ENCODE peak calls at places on chromosomes 2 and 18, in ten cellular contexts. M is psoas muscle, X is neural crest cell, H is tibial artery, N is HFFc6, D is lung, P is astrocyte of the spinal cord, T is RWPE1, Q is pancreas, C is AG04450. S is an unnamed sample.

GRCh38 chr2:74206180-74206688 is 7.8 kb downstream of the MTHFD2 start:
- DNase-seq in P (peak; percentile 64), D (no peak), H (no peak), C (no peak), T (no peak), M (no peak), X (no peak), N (no peak), Q (no peak), S (no peak)

GRCh38 chr2:228103379-228103778 is 78.1 kb downstream of the SPHKAP start:
- DNase-seq in Q (no peak), C (no peak), D (no peak), H (no peak), N (no peak), X (no peak), M (no peak), T (no peak), P (no peak), S (no peak)

GRCh38 chr2:200184748-200185574 is 121.5 kb upstream of the SPATS2L start:
- DNase-seq in H (no peak), M (no peak), D (no peak), N (no peak), P (no peak), C (no peak), T (no peak), X (no peak), Q (no peak), S (no peak)

GRCh38 chr2:36452279-36452678 is 96.7 kb downstream of the CRIM1 start:
- DNase-seq in H (no peak), N (peak; percentile 64), Q (no peak), D (no peak), P (peak; percentile 75), M (no peak), X (no peak), T (no peak), C (no peak), S (no peak)

GRCh38 chr2:239381709-239382134 is 19.1 kb downstream of the HDAC4 start:
- DNase-seq in X (no peak), H (peak; percentile 28), D (no peak), M (no peak), T (no peak), C (no peak), Q (no peak), P (no peak), N (no peak), S (no peak)

GRCh38 chr2:9815844-9816279 is 27.4 kb upstream of the TAF1B start:
- DNase-seq in C (no peak), Q (no peak), H (no peak), T (no peak), D (no peak), P (no peak), X (no peak), M (no peak), N (no peak), S (no peak)

GRCh38 chr2:170155723-170156253 is 22.2 kb upstream of the MYO3B start:
- DNase-seq in N (no peak), M (no peak), C (no peak), P (no peak), H (no peak), X (no peak), Q (no peak), D (no peak), T (no peak), S (no peak)

GRCh38 chr2:165173215-165173614 is 30.6 kb downstream of the SCN3A start:
- DNase-seq in T (no peak), H (no peak), C (no peak), P (no peak), M (no peak), D (no peak), X (no peak), Q (no peak), N (no peak), S (no peak)

GRCh38 chr2:29309090-29310054 is 194.2 kb downstream of the CLIP4 start:
- DNase-seq in C (peak; percentile 34), T (peak; percentile 59), Q (peak; percentile 39), H (no peak), N (peak; percentile 66), D (peak; percentile 60), M (no peak), X (peak; percentile 65), P (peak; percentile 60), S (peak; percentile 44)

GRCh38 chr2:170521299-170521698 is 193.8 kb upstream of the SP5 start:
- DNase-seq in C (no peak), H (no peak), X (no peak), M (no peak), T (no peak), Q (no peak), P (no peak), N (no peak), D (no peak), S (no peak)

DNA sequence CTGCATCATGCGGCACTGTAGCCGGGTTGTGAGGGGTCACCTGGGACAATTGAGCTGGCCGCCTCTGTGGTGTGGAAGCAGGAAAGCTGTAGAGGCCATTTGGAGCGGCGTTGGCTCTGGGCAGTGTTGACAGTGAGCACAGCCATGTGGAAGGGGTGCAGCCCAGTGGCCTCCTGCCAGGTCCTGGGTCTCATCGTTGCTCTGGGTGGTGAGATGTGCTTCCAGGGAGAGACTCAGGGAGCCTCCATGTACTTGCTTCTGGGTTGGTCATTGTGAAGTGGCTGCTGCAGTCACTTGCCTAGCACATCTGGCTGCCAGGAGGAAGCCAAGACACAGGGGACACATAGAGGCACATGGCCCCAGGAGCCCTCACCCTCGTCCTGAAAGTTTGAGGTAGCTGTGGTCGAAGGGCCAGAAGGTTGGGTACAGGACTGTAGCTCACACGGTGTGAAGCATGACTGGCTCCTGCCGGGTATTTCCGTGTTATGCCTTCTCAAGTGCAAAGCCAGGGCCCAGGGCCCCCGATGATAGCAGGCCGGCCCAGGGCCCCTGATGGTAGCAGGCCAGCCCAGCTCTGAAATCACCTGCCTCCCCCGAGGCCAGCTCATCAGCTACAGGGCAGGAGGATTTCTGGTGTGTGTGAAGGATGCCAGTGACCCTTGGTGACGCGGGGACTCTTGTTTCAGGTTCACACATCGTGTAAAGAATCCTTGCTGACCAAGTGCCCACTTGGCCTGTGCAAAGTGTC is 82.6 kb downstream of the DGKD start:
- DNase-seq in C (no peak), N (no peak), M (no peak), T (no peak), D (no peak), P (no peak), H (peak; percentile 62), X (no peak), Q (no peak), S (no peak)
- TF ChIP-seq CTCF in C (no peak), N (no peak), M (no peak), T (no peak), D (no peak), P (no peak), H (no peak), X (no peak), Q (no peak), S (no peak)

GRCh38 chr2:172467382-172467781 is 40.0 kb downstream of the ITGA6 start:
- DNase-seq in D (no peak), M (no peak), C (no peak), N (no peak), X (no peak), H (no peak), Q (no peak), P (no peak), T (no peak), S (no peak)
- TF ChIP-seq CTCF in D (no peak), M (no peak), C (no peak), N (peak; percentile 9), X (peak; percentile 33), H (no peak), Q (no peak), P (peak; percentile 40), T (no peak), S (no peak)

GRCh38 chr2:142290931-142291330 is 160.1 kb upstream of the LRP1B start:
- DNase-seq in P (peak; percentile 56), C (no peak), M (no peak), Q (no peak), D (no peak), N (no peak), T (no peak), X (no peak), H (no peak), S (no peak)

GRCh38 chr2:142285480-142285879 is 154.7 kb upstream of the LRP1B start:
- DNase-seq in N (no peak), P (no peak), C (no peak), T (no peak), M (no peak), D (no peak), Q (no peak), H (no peak), X (no peak), S (no peak)

GRCh38 chr2:142291964-142292363 is 161.1 kb upstream of the LRP1B start:
- DNase-seq in D (no peak), X (no peak), Q (no peak), N (no peak), C (no peak), M (no peak), T (peak; percentile 45), H (no peak), P (no peak), S (no peak)

GRCh38 chr2:142280846-142281245 is 150.0 kb upstream of the LRP1B start:
- DNase-seq in N (no peak), D (no peak), M (no peak), X (no peak), H (no peak), P (no peak), C (no peak), Q (no peak), T (no peak), S (no peak)

GRCh38 chr2:142286618-142287017 is 155.8 kb upstream of the LRP1B start:
- DNase-seq in C (no peak), D (no peak), H (no peak), T (peak; percentile 21), M (no peak), P (no peak), X (peak; percentile 5), N (no peak), Q (no peak), S (peak; percentile 26)
- TF ChIP-seq CTCF in C (peak; percentile 40), D (no peak), H (no peak), T (no peak), M (no peak), P (peak; percentile 36), X (peak; percentile 60), N (peak; percentile 12), Q (no peak), S (peak; percentile 35)

GRCh38 chr18:61893304-61893970 is 630 bp upstream of the RNF152 start:
- DNase-seq in D (no peak), M (peak; percentile 56), C (no peak), H (peak; percentile 81), P (peak; percentile 45), T (peak; percentile 52), N (peak; percentile 29), Q (peak; percentile 22), X (peak; percentile 55), S (peak; percentile 59)

GRCh38 chr18:61894751-61895524 is 2.1 kb upstream of the RNF152 start:
- DNase-seq in D (no peak), C (no peak), H (no peak), Q (no peak), N (no peak), P (no peak), X (no peak), M (no peak), T (no peak), S (no peak)

GRCh38 chr18:61892683-61893303 is at the start of gene RNF152:
- DNase-seq in T (peak; percentile 23), X (peak; percentile 12), M (peak; percentile 23), D (peak; percentile 36), Q (peak; percentile 33), N (no peak), H (peak; percentile 79), P (peak; percentile 27), C (no peak), S (peak; percentile 41)

GRCh38 chr18:61896118-61896517 is 3.3 kb upstream of the RNF152 start:
- DNase-seq in M (no peak), X (no peak), P (no peak), C (no peak), N (no peak), Q (no peak), D (no peak), T (no peak), H (no peak), S (no peak)

GRCh38 chr18:61893971-61894750 is 1.4 kb upstream of the RNF152 start:
- DNase-seq in M (peak; percentile 69), T (peak; percentile 73), C (no peak), Q (peak; percentile 88), H (peak; percentile 93), D (peak; percentile 75), X (peak; percentile 56), N (peak; percentile 70), P (peak; percentile 57), S (peak; percentile 62)
- TF ChIP-seq CTCF in M (peak; percentile 30), T (peak; percentile 18), C (peak; percentile 24), Q (no peak), H (peak; percentile 46), D (no peak), X (peak; percentile 30), N (no peak), P (peak; percentile 11), S (no peak)

S was measured in endothelial cell.